ENCODE peak calls at places on chromosomes 2 and 18, in ten cellular contexts. One of them, this sample, is unnamed.
A peak's percentile ranks its signal among the peaks of the same experiment; 100 is the strongest.

GRCh38 chr2:127176371-127177311 is 43.5 kb downstream of the CYP27C1 start:
- DNase-seq in psoas muscle: peak; percentile 81
- DNase-seq in CD4-positive, alpha-beta memory T cell: no peak
- DNase-seq in CD8-positive, alpha-beta T cell: no peak
- DNase-seq in prostate gland: peak; percentile 19
- DNase-seq in HCT116: no peak
- DNase-seq in K562: no peak
- DNase-seq in endodermal cell: peak; percentile 73
- DNase-seq in right cardiac atrium: peak; percentile 73
- DNase-seq in pancreas: no peak
- DNase-seq in this sample: no peak

GRCh38 chr2:44949329-44950151 is 8.0 kb downstream of the SIX3 start:
- DNase-seq in psoas muscle: peak; percentile 40
- DNase-seq in CD4-positive, alpha-beta memory T cell: no peak
- DNase-seq in CD8-positive, alpha-beta T cell: no peak
- DNase-seq in prostate gland: no peak
- DNase-seq in HCT116: no peak
- DNase-seq in K562: no peak
- DNase-seq in endodermal cell: peak; percentile 86
- DNase-seq in right cardiac atrium: no peak
- DNase-seq in pancreas: no peak
- DNase-seq in this sample: no peak

GRCh38 chr2:198282061-198282460 is 477.7 kb downstream of the PLCL1 start:
- DNase-seq in psoas muscle: no peak
- DNase-seq in CD4-positive, alpha-beta memory T cell: no peak
- DNase-seq in CD8-positive, alpha-beta T cell: no peak
- DNase-seq in prostate gland: no peak
- DNase-seq in HCT116: no peak
- DNase-seq in K562: no peak
- DNase-seq in endodermal cell: no peak
- DNase-seq in right cardiac atrium: no peak
- DNase-seq in pancreas: no peak
- DNase-seq in this sample: no peak

GRCh38 chr18:2985628-2986027 is 27.3 kb downstream of the LPIN2 start:
- DNase-seq in psoas muscle: no peak
- DNase-seq in CD4-positive, alpha-beta memory T cell: peak; percentile 47
- DNase-seq in CD8-positive, alpha-beta T cell: no peak
- DNase-seq in prostate gland: no peak
- DNase-seq in HCT116: peak; percentile 18
- DNase-seq in K562: peak; percentile 57
- DNase-seq in endodermal cell: no peak
- DNase-seq in right cardiac atrium: no peak
- DNase-seq in pancreas: no peak
- DNase-seq in this sample: no peak

GRCh38 chr2:52594036-52594435 is 1173.6 kb upstream of the CHAC2 start:
- DNase-seq in psoas muscle: no peak
- DNase-seq in CD4-positive, alpha-beta memory T cell: no peak
- DNase-seq in CD8-positive, alpha-beta T cell: no peak
- DNase-seq in prostate gland: no peak
- DNase-seq in HCT116: no peak
- DNase-seq in K562: no peak
- DNase-seq in endodermal cell: no peak
- DNase-seq in right cardiac atrium: no peak
- DNase-seq in pancreas: no peak
- DNase-seq in this sample: no peak

GRCh38 chr2:42072349-42073118 is 24.7 kb downstream of the PKDCC start:
- DNase-seq in psoas muscle: peak; percentile 95
- DNase-seq in CD4-positive, alpha-beta memory T cell: no peak
- DNase-seq in CD8-positive, alpha-beta T cell: no peak
- DNase-seq in prostate gland: no peak
- DNase-seq in HCT116: no peak
- DNase-seq in K562: no peak
- DNase-seq in endodermal cell: peak; percentile 64
- DNase-seq in right cardiac atrium: no peak
- DNase-seq in pancreas: no peak
- DNase-seq in this sample: no peak

GRCh38 chr2:181764095-181764963 is 84.0 kb upstream of the NEUROD1 start:
- DNase-seq in psoas muscle: no peak
- DNase-seq in CD4-positive, alpha-beta memory T cell: no peak
- DNase-seq in CD8-positive, alpha-beta T cell: no peak
- DNase-seq in prostate gland: no peak
- DNase-seq in HCT116: no peak
- DNase-seq in K562: peak; percentile 36
- DNase-seq in endodermal cell: no peak
- DNase-seq in right cardiac atrium: no peak
- DNase-seq in pancreas: no peak
- DNase-seq in this sample: no peak

GRCh38 chr2:26352892-26353291 is 6.3 kb upstream of the ADGRF3 start:
- DNase-seq in psoas muscle: no peak
- DNase-seq in CD4-positive, alpha-beta memory T cell: no peak
- DNase-seq in CD8-positive, alpha-beta T cell: no peak
- DNase-seq in prostate gland: no peak
- DNase-seq in HCT116: peak; percentile 63
- DNase-seq in K562: no peak
- DNase-seq in endodermal cell: no peak
- DNase-seq in right cardiac atrium: no peak
- DNase-seq in pancreas: no peak
- DNase-seq in this sample: no peak

GRCh38 chr2:191878576-191879298 is 31.8 kb upstream of the CAVIN2 start:
- DNase-seq in psoas muscle: no peak
- DNase-seq in CD4-positive, alpha-beta memory T cell: no peak
- DNase-seq in CD8-positive, alpha-beta T cell: no peak
- DNase-seq in prostate gland: no peak
- DNase-seq in HCT116: no peak
- DNase-seq in K562: no peak
- DNase-seq in endodermal cell: no peak
- DNase-seq in right cardiac atrium: no peak
- DNase-seq in pancreas: no peak
- DNase-seq in this sample: no peak

GRCh38 chr2:219122197-219122965 is 38.2 kb downstream of the NHEJ1 start:
- DNase-seq in psoas muscle: no peak
- DNase-seq in CD4-positive, alpha-beta memory T cell: no peak
- DNase-seq in CD8-positive, alpha-beta T cell: no peak
- DNase-seq in prostate gland: peak; percentile 57
- DNase-seq in HCT116: no peak
- DNase-seq in K562: no peak
- DNase-seq in endodermal cell: no peak
- DNase-seq in right cardiac atrium: no peak
- DNase-seq in pancreas: no peak
- DNase-seq in this sample: no peak

GRCh38 chr2:212114489-212114888 is 424.1 kb downstream of the ERBB4 start:
- DNase-seq in psoas muscle: no peak
- DNase-seq in CD4-positive, alpha-beta memory T cell: no peak
- DNase-seq in CD8-positive, alpha-beta T cell: no peak
- DNase-seq in prostate gland: no peak
- DNase-seq in HCT116: no peak
- DNase-seq in K562: no peak
- DNase-seq in endodermal cell: no peak
- DNase-seq in right cardiac atrium: no peak
- DNase-seq in pancreas: no peak
- DNase-seq in this sample: no peak

GRCh38 chr2:11726384-11726783 is 20.0 kb upstream of the LPIN1 start:
- DNase-seq in psoas muscle: no peak
- DNase-seq in CD4-positive, alpha-beta memory T cell: no peak
- DNase-seq in CD8-positive, alpha-beta T cell: no peak
- DNase-seq in prostate gland: peak; percentile 58
- DNase-seq in HCT116: no peak
- DNase-seq in K562: peak; percentile 53
- DNase-seq in endodermal cell: no peak
- DNase-seq in right cardiac atrium: no peak
- DNase-seq in pancreas: no peak
- DNase-seq in this sample: no peak

GRCh38 chr2:8162602-8163001 is 519.3 kb upstream of the ID2 start:
- DNase-seq in psoas muscle: no peak
- DNase-seq in CD4-positive, alpha-beta memory T cell: no peak
- DNase-seq in CD8-positive, alpha-beta T cell: no peak
- DNase-seq in prostate gland: no peak
- DNase-seq in HCT116: no peak
- DNase-seq in K562: no peak
- DNase-seq in endodermal cell: no peak
- DNase-seq in right cardiac atrium: no peak
- DNase-seq in pancreas: no peak
- DNase-seq in this sample: no peak

GRCh38 chr2:217823626-217824025 is 179.2 kb downstream of the TNS1 start:
- DNase-seq in psoas muscle: no peak
- DNase-seq in CD4-positive, alpha-beta memory T cell: no peak
- DNase-seq in CD8-positive, alpha-beta T cell: no peak
- DNase-seq in prostate gland: no peak
- DNase-seq in HCT116: no peak
- DNase-seq in K562: no peak
- DNase-seq in endodermal cell: no peak
- DNase-seq in right cardiac atrium: no peak
- DNase-seq in pancreas: no peak
- DNase-seq in this sample: no peak

GRCh38 chr18:31065036-31065773 is 22.7 kb upstream of the DSC3 start:
- DNase-seq in psoas muscle: no peak
- DNase-seq in CD4-positive, alpha-beta memory T cell: no peak
- DNase-seq in CD8-positive, alpha-beta T cell: no peak
- DNase-seq in prostate gland: no peak
- DNase-seq in HCT116: no peak
- DNase-seq in K562: no peak
- DNase-seq in endodermal cell: peak; percentile 49
- DNase-seq in right cardiac atrium: no peak
- DNase-seq in pancreas: no peak
- DNase-seq in this sample: no peak

GRCh38 chr2:232422051-232422450 is 15.4 kb downstream of the ALPG start:
- DNase-seq in psoas muscle: no peak
- DNase-seq in CD4-positive, alpha-beta memory T cell: no peak
- DNase-seq in CD8-positive, alpha-beta T cell: no peak
- DNase-seq in prostate gland: no peak
- DNase-seq in HCT116: no peak
- DNase-seq in K562: no peak
- DNase-seq in endodermal cell: peak; percentile 43
- DNase-seq in right cardiac atrium: no peak
- DNase-seq in pancreas: no peak
- DNase-seq in this sample: no peak
- H3K4me1 ChIP-seq in psoas muscle: peaks cover 12% of the 10 kb centered on the region
- H3K4me1 ChIP-seq in CD4-positive, alpha-beta memory T cell: peaks cover 3% of the 10 kb centered on the region
- H3K4me1 ChIP-seq in CD8-positive, alpha-beta T cell: peaks cover 7% of the 10 kb centered on the region
- H3K4me1 ChIP-seq in prostate gland: no peaks in the 10 kb centered on the region
- H3K4me1 ChIP-seq in HCT116: peaks cover 2% of the 10 kb centered on the region
- H3K4me1 ChIP-seq in K562: no peaks in the 10 kb centered on the region
- H3K4me1 ChIP-seq in endodermal cell: no peaks in the 10 kb centered on the region
- H3K4me1 ChIP-seq in right cardiac atrium: no peaks in the 10 kb centered on the region
- H3K4me1 ChIP-seq in pancreas: peaks cover 11% of the 10 kb centered on the region
- H3K4me1 ChIP-seq in this sample: peaks cover 7% of the 10 kb centered on the region

GRCh38 chr2:106296182-106296815 is 102.2 kb upstream of the UXS1 start:
- DNase-seq in psoas muscle: no peak
- DNase-seq in CD4-positive, alpha-beta memory T cell: no peak
- DNase-seq in CD8-positive, alpha-beta T cell: no peak
- DNase-seq in prostate gland: no peak
- DNase-seq in HCT116: no peak
- DNase-seq in K562: no peak
- DNase-seq in endodermal cell: no peak
- DNase-seq in right cardiac atrium: no peak
- DNase-seq in pancreas: no peak
- DNase-seq in this sample: no peak
- H3K4me3 ChIP-seq in psoas muscle: no peak overlapping the region
- H3K4me3 ChIP-seq in CD4-positive, alpha-beta memory T cell: no peak overlapping the region
- H3K4me3 ChIP-seq in CD8-positive, alpha-beta T cell: no peak overlapping the region
- H3K4me3 ChIP-seq in prostate gland: no peak overlapping the region
- H3K4me3 ChIP-seq in HCT116: no peak overlapping the region
- H3K4me3 ChIP-seq in K562: no peak overlapping the region
- H3K4me3 ChIP-seq in endodermal cell: no peak overlapping the region
- H3K4me3 ChIP-seq in right cardiac atrium: no peak overlapping the region
- H3K4me3 ChIP-seq in pancreas: no peak overlapping the region
- H3K4me3 ChIP-seq in this sample: no peak overlapping the region

GRCh38 chr2:95143838-95144237 is 15.8 kb downstream of the ZNF514 start:
- DNase-seq in psoas muscle: no peak
- DNase-seq in CD4-positive, alpha-beta memory T cell: no peak
- DNase-seq in CD8-positive, alpha-beta T cell: no peak
- DNase-seq in prostate gland: no peak
- DNase-seq in HCT116: no peak
- DNase-seq in K562: no peak
- DNase-seq in endodermal cell: no peak
- DNase-seq in right cardiac atrium: no peak
- DNase-seq in pancreas: no peak
- DNase-seq in this sample: no peak
- H3K9me3 ChIP-seq in psoas muscle: peaks cover 81% of the 10 kb centered on the region
- H3K9me3 ChIP-seq in CD4-positive, alpha-beta memory T cell: peaks cover 9% of the 10 kb centered on the region
- H3K9me3 ChIP-seq in CD8-positive, alpha-beta T cell: peaks cover 40% of the 10 kb centered on the region
- H3K9me3 ChIP-seq in prostate gland: no peaks in the 10 kb centered on the region
- H3K9me3 ChIP-seq in HCT116: peaks cover 32% of the 10 kb centered on the region
- H3K9me3 ChIP-seq in K562: peaks cover 8% of the 10 kb centered on the region
- H3K9me3 ChIP-seq in endodermal cell: peaks cover 89% of the 10 kb centered on the region
- H3K9me3 ChIP-seq in right cardiac atrium: peaks cover 11% of the 10 kb centered on the region
- H3K9me3 ChIP-seq in pancreas: no peaks in the 10 kb centered on the region
- H3K9me3 ChIP-seq in this sample: peaks cover 45% of the 10 kb centered on the region

GRCh38 chr2:36369711-36370110 is 14.1 kb downstream of the CRIM1 start:
- DNase-seq in psoas muscle: no peak
- DNase-seq in CD4-positive, alpha-beta memory T cell: no peak
- DNase-seq in CD8-positive, alpha-beta T cell: no peak
- DNase-seq in prostate gland: no peak
- DNase-seq in HCT116: no peak
- DNase-seq in K562: no peak
- DNase-seq in endodermal cell: no peak
- DNase-seq in right cardiac atrium: no peak
- DNase-seq in pancreas: no peak
- DNase-seq in this sample: no peak

GRCh38 chr2:36370281-36370680 is 14.7 kb downstream of the CRIM1 start:
- DNase-seq in psoas muscle: no peak
- DNase-seq in CD4-positive, alpha-beta memory T cell: no peak
- DNase-seq in CD8-positive, alpha-beta T cell: no peak
- DNase-seq in prostate gland: no peak
- DNase-seq in HCT116: no peak
- DNase-seq in K562: no peak
- DNase-seq in endodermal cell: no peak
- DNase-seq in right cardiac atrium: no peak
- DNase-seq in pancreas: no peak
- DNase-seq in this sample: no peak

GRCh38 chr2:36373149-36373880 is 17.7 kb downstream of the CRIM1 start:
- DNase-seq in psoas muscle: no peak
- DNase-seq in CD4-positive, alpha-beta memory T cell: no peak
- DNase-seq in CD8-positive, alpha-beta T cell: no peak
- DNase-seq in prostate gland: peak; percentile 60
- DNase-seq in HCT116: no peak
- DNase-seq in K562: no peak
- DNase-seq in endodermal cell: peak; percentile 50
- DNase-seq in right cardiac atrium: no peak
- DNase-seq in pancreas: no peak
- DNase-seq in this sample: no peak

GRCh38 chr2:36371963-36372391 is 16.4 kb downstream of the CRIM1 start:
- DNase-seq in psoas muscle: no peak
- DNase-seq in CD4-positive, alpha-beta memory T cell: no peak
- DNase-seq in CD8-positive, alpha-beta T cell: no peak
- DNase-seq in prostate gland: peak; percentile 35
- DNase-seq in HCT116: no peak
- DNase-seq in K562: no peak
- DNase-seq in endodermal cell: no peak
- DNase-seq in right cardiac atrium: no peak
- DNase-seq in pancreas: no peak
- DNase-seq in this sample: no peak

GRCh38 chr2:36371070-36371962 is 15.7 kb downstream of the CRIM1 start:
- DNase-seq in psoas muscle: no peak
- DNase-seq in CD4-positive, alpha-beta memory T cell: no peak
- DNase-seq in CD8-positive, alpha-beta T cell: no peak
- DNase-seq in prostate gland: no peak
- DNase-seq in HCT116: no peak
- DNase-seq in K562: no peak
- DNase-seq in endodermal cell: no peak
- DNase-seq in right cardiac atrium: no peak
- DNase-seq in pancreas: no peak
- DNase-seq in this sample: no peak
- H3K4me1 ChIP-seq in psoas muscle: peaks cover 100% of the 10 kb centered on the region
- H3K4me1 ChIP-seq in CD4-positive, alpha-beta memory T cell: no peaks in the 10 kb centered on the region
- H3K4me1 ChIP-seq in CD8-positive, alpha-beta T cell: no peaks in the 10 kb centered on the region
- H3K4me1 ChIP-seq in prostate gland: no peaks in the 10 kb centered on the region
- H3K4me1 ChIP-seq in HCT116: peaks cover 82% of the 10 kb centered on the region
- H3K4me1 ChIP-seq in K562: no peaks in the 10 kb centered on the region
- H3K4me1 ChIP-seq in endodermal cell: peaks cover 37% of the 10 kb centered on the region
- H3K4me1 ChIP-seq in right cardiac atrium: peaks cover 29% of the 10 kb centered on the region
- H3K4me1 ChIP-seq in pancreas: peaks cover 42% of the 10 kb centered on the region
- H3K4me1 ChIP-seq in this sample: no peaks in the 10 kb centered on the region

GRCh38 chr2:216081487-216082387 is at the start of the genes PECR and TMEM169:
- DNase-seq in psoas muscle: peak; percentile 88
- DNase-seq in CD4-positive, alpha-beta memory T cell: peak; percentile 79
- DNase-seq in CD8-positive, alpha-beta T cell: peak; percentile 68
- DNase-seq in prostate gland: peak; percentile 78
- DNase-seq in HCT116: peak; percentile 23
- DNase-seq in K562: peak; percentile 87
- DNase-seq in endodermal cell: peak; percentile 96
- DNase-seq in right cardiac atrium: peak; percentile 85
- DNase-seq in pancreas: peak; percentile 76
- DNase-seq in this sample: peak; percentile 60
- H3K4me3 ChIP-seq in psoas muscle: peak within 1 kb of the TSS; percentile 76
- H3K4me3 ChIP-seq in CD4-positive, alpha-beta memory T cell: peak within 1 kb of the TSS; percentile 87
- H3K4me3 ChIP-seq in CD8-positive, alpha-beta T cell: peak within 1 kb of the TSS; percentile 90
- H3K4me3 ChIP-seq in prostate gland: peak within 1 kb of the TSS; percentile 44
- H3K4me3 ChIP-seq in HCT116: peak within 1 kb of the TSS; percentile 76
- H3K4me3 ChIP-seq in K562: peak within 1 kb of the TSS; percentile 58
- H3K4me3 ChIP-seq in endodermal cell: peak within 1 kb of the TSS; percentile 84
- H3K4me3 ChIP-seq in right cardiac atrium: peak within 1 kb of the TSS; percentile 58
- H3K4me3 ChIP-seq in pancreas: peak within 1 kb of the TSS; percentile 54
- H3K4me3 ChIP-seq in this sample: peak within 1 kb of the TSS; percentile 69